ENCODE peak calls at places on chromosomes 5 and 9, in eight cellular contexts. One of them, this sample, is unnamed.

GRCh38 chr9:73151653-73152382 is at the start of gene ANXA1:
- DNase-seq in PC-3: peak
- DNase-seq in GM23248: peak
- DNase-seq in HCT116: peak
- DNase-seq in MM.1S: no peak
- DNase-seq in hepatocyte: peak
- DNase-seq in neural progenitor cell: no peak
- DNase-seq in GM23338: peak
- DNase-seq in this sample: no peak

GRCh38 chr5:173472164-173472563 is 143.9 kb upstream of the STC2 start:
- DNase-seq in PC-3: peak
- DNase-seq in GM23248: peak
- DNase-seq in HCT116: peak
- DNase-seq in MM.1S: no peak
- DNase-seq in hepatocyte: peak
- DNase-seq in neural progenitor cell: no peak
- DNase-seq in GM23338: no peak
- DNase-seq in this sample: no peak

GRCh38 chr5:95901676-95902646 is 59.7 kb downstream of the ELL2 start:
- DNase-seq in PC-3: peak
- DNase-seq in GM23248: peak
- DNase-seq in HCT116: peak
- DNase-seq in MM.1S: no peak
- DNase-seq in hepatocyte: no peak
- DNase-seq in neural progenitor cell: no peak
- DNase-seq in GM23338: no peak
- DNase-seq in this sample: no peak

GRCh38 chr5:41787257-41787656 is 83.0 kb downstream of the OXCT1 start:
- DNase-seq in PC-3: peak
- DNase-seq in GM23248: peak
- DNase-seq in HCT116: no peak
- DNase-seq in MM.1S: peak
- DNase-seq in hepatocyte: no peak
- DNase-seq in neural progenitor cell: no peak
- DNase-seq in GM23338: peak
- DNase-seq in this sample: peak

GRCh38 chr5:150181035-150181434 is 8.8 kb upstream of the SLC6A7 start:
- DNase-seq in PC-3: no peak
- DNase-seq in GM23248: peak
- DNase-seq in HCT116: no peak
- DNase-seq in MM.1S: no peak
- DNase-seq in hepatocyte: no peak
- DNase-seq in neural progenitor cell: no peak
- DNase-seq in GM23338: no peak
- DNase-seq in this sample: no peak

GRCh38 chr9:133475292-133475941 is 3.5 kb downstream of the SLC2A6 start:
- DNase-seq in PC-3: no peak
- DNase-seq in GM23248: no peak
- DNase-seq in HCT116: no peak
- DNase-seq in MM.1S: no peak
- DNase-seq in hepatocyte: no peak
- DNase-seq in neural progenitor cell: no peak
- DNase-seq in GM23338: no peak
- DNase-seq in this sample: no peak

GRCh38 chr5:84249918-84250635 is 134.6 kb downstream of the EDIL3 start:
- DNase-seq in PC-3: peak
- DNase-seq in GM23248: peak
- DNase-seq in HCT116: no peak
- DNase-seq in MM.1S: no peak
- DNase-seq in hepatocyte: peak
- DNase-seq in neural progenitor cell: peak
- DNase-seq in GM23338: peak
- DNase-seq in this sample: no peak

GRCh38 chr5:14443665-14444064 is 137.9 kb upstream of the OTULINL start:
- DNase-seq in PC-3: peak
- DNase-seq in GM23248: peak
- DNase-seq in HCT116: no peak
- DNase-seq in MM.1S: no peak
- DNase-seq in hepatocyte: no peak
- DNase-seq in neural progenitor cell: no peak
- DNase-seq in GM23338: no peak
- DNase-seq in this sample: no peak

GRCh38 chr9:126421567-126422428 is 95.2 kb downstream of the MVB12B start:
- DNase-seq in PC-3: no peak
- DNase-seq in GM23248: no peak
- DNase-seq in HCT116: no peak
- DNase-seq in MM.1S: no peak
- DNase-seq in hepatocyte: no peak
- DNase-seq in neural progenitor cell: peak
- DNase-seq in GM23338: peak
- DNase-seq in this sample: no peak

GRCh38 chr9:11469745-11470144 is 856.9 kb upstream of the PTPRD start:
- DNase-seq in PC-3: no peak
- DNase-seq in GM23248: no peak
- DNase-seq in HCT116: no peak
- DNase-seq in MM.1S: no peak
- DNase-seq in hepatocyte: no peak
- DNase-seq in neural progenitor cell: no peak
- DNase-seq in GM23338: no peak
- DNase-seq in this sample: no peak

GRCh38 chr9:117868594-117868993 is 164.4 kb downstream of the TLR4 start:
- DNase-seq in PC-3: no peak
- DNase-seq in GM23248: no peak
- DNase-seq in HCT116: no peak
- DNase-seq in MM.1S: no peak
- DNase-seq in hepatocyte: no peak
- DNase-seq in neural progenitor cell: no peak
- DNase-seq in GM23338: no peak
- DNase-seq in this sample: no peak

GRCh38 chr5:125012727-125013451 is 266.4 kb upstream of the ZNF608 start:
- DNase-seq in PC-3: no peak
- DNase-seq in GM23248: no peak
- DNase-seq in HCT116: no peak
- DNase-seq in MM.1S: no peak
- DNase-seq in hepatocyte: peak
- DNase-seq in neural progenitor cell: no peak
- DNase-seq in GM23338: no peak
- DNase-seq in this sample: no peak

GRCh38 chr9:77099388-77099787 is 77.9 kb upstream of the VPS13A start:
- DNase-seq in PC-3: no peak
- DNase-seq in GM23248: no peak
- DNase-seq in HCT116: no peak
- DNase-seq in MM.1S: no peak
- DNase-seq in hepatocyte: no peak
- DNase-seq in neural progenitor cell: no peak
- DNase-seq in GM23338: no peak
- DNase-seq in this sample: no peak

GRCh38 chr9:101333923-101334702 is 50.7 kb downstream of the BAAT start:
- DNase-seq in PC-3: no peak
- DNase-seq in GM23248: no peak
- DNase-seq in HCT116: no peak
- DNase-seq in MM.1S: no peak
- DNase-seq in hepatocyte: no peak
- DNase-seq in neural progenitor cell: no peak
- DNase-seq in GM23338: no peak
- DNase-seq in this sample: no peak

GRCh38 chr5:95417971-95418370 is 26.8 kb downstream of the FAM81B start:
- DNase-seq in PC-3: peak
- DNase-seq in GM23248: peak
- DNase-seq in HCT116: no peak
- DNase-seq in MM.1S: no peak
- DNase-seq in hepatocyte: no peak
- DNase-seq in neural progenitor cell: no peak
- DNase-seq in GM23338: no peak
- DNase-seq in this sample: no peak

GRCh38 chr5:54874337-54875021 is 110.9 kb downstream of the ESM1 start:
- DNase-seq in PC-3: peak
- DNase-seq in GM23248: peak
- DNase-seq in HCT116: no peak
- DNase-seq in MM.1S: no peak
- DNase-seq in hepatocyte: no peak
- DNase-seq in neural progenitor cell: no peak
- DNase-seq in GM23338: no peak
- DNase-seq in this sample: no peak

GRCh38 chr5:155049569-155050383 is 36.2 kb downstream of the KIF4B start:
- DNase-seq in PC-3: peak
- DNase-seq in GM23248: peak
- DNase-seq in HCT116: peak
- DNase-seq in MM.1S: no peak
- DNase-seq in hepatocyte: peak
- DNase-seq in neural progenitor cell: peak
- DNase-seq in GM23338: peak
- DNase-seq in this sample: peak

GRCh38 chr5:119179857-119180641 is 109.2 kb downstream of the DMXL1 start:
- DNase-seq in PC-3: peak
- DNase-seq in GM23248: peak
- DNase-seq in HCT116: no peak
- DNase-seq in MM.1S: no peak
- DNase-seq in hepatocyte: no peak
- DNase-seq in neural progenitor cell: no peak
- DNase-seq in GM23338: no peak
- DNase-seq in this sample: no peak

GRCh38 chr9:107288701-107289100 is 5.6 kb downstream of the RAD23B start:
- DNase-seq in PC-3: no peak
- DNase-seq in GM23248: no peak
- DNase-seq in HCT116: no peak
- DNase-seq in MM.1S: no peak
- DNase-seq in hepatocyte: no peak
- DNase-seq in neural progenitor cell: no peak
- DNase-seq in GM23338: peak
- DNase-seq in this sample: no peak
- H3K27ac ChIP-seq in PC-3: no peak
- H3K27ac ChIP-seq in GM23248: no peak
- H3K27ac ChIP-seq in HCT116: no peak
- H3K27ac ChIP-seq in MM.1S: no peak
- H3K27ac ChIP-seq in hepatocyte: no peak
- H3K27ac ChIP-seq in neural progenitor cell: no peak
- H3K27ac ChIP-seq in GM23338: peak
- H3K27ac ChIP-seq in this sample: no peak

GRCh38 chr5:126516852-126517251 is 78.2 kb downstream of the ALDH7A1 start:
- DNase-seq in PC-3: no peak
- DNase-seq in GM23248: peak
- DNase-seq in HCT116: no peak
- DNase-seq in MM.1S: no peak
- DNase-seq in hepatocyte: no peak
- DNase-seq in neural progenitor cell: no peak
- DNase-seq in GM23338: no peak
- DNase-seq in this sample: no peak

GRCh38 chr5:126521130-126521529 is 73.9 kb downstream of the ALDH7A1 start:
- DNase-seq in PC-3: no peak
- DNase-seq in GM23248: no peak
- DNase-seq in HCT116: no peak
- DNase-seq in MM.1S: no peak
- DNase-seq in hepatocyte: no peak
- DNase-seq in neural progenitor cell: no peak
- DNase-seq in GM23338: no peak
- DNase-seq in this sample: no peak

GRCh38 chr5:126520593-126520953 is 74.4 kb downstream of the ALDH7A1 start:
- DNase-seq in PC-3: no peak
- DNase-seq in GM23248: no peak
- DNase-seq in HCT116: no peak
- DNase-seq in MM.1S: no peak
- DNase-seq in hepatocyte: no peak
- DNase-seq in neural progenitor cell: no peak
- DNase-seq in GM23338: no peak
- DNase-seq in this sample: no peak

GRCh38 chr5:126516133-126516532 is 78.9 kb downstream of the ALDH7A1 start:
- DNase-seq in PC-3: no peak
- DNase-seq in GM23248: peak
- DNase-seq in HCT116: no peak
- DNase-seq in MM.1S: no peak
- DNase-seq in hepatocyte: peak
- DNase-seq in neural progenitor cell: no peak
- DNase-seq in GM23338: no peak
- DNase-seq in this sample: no peak

DNA sequence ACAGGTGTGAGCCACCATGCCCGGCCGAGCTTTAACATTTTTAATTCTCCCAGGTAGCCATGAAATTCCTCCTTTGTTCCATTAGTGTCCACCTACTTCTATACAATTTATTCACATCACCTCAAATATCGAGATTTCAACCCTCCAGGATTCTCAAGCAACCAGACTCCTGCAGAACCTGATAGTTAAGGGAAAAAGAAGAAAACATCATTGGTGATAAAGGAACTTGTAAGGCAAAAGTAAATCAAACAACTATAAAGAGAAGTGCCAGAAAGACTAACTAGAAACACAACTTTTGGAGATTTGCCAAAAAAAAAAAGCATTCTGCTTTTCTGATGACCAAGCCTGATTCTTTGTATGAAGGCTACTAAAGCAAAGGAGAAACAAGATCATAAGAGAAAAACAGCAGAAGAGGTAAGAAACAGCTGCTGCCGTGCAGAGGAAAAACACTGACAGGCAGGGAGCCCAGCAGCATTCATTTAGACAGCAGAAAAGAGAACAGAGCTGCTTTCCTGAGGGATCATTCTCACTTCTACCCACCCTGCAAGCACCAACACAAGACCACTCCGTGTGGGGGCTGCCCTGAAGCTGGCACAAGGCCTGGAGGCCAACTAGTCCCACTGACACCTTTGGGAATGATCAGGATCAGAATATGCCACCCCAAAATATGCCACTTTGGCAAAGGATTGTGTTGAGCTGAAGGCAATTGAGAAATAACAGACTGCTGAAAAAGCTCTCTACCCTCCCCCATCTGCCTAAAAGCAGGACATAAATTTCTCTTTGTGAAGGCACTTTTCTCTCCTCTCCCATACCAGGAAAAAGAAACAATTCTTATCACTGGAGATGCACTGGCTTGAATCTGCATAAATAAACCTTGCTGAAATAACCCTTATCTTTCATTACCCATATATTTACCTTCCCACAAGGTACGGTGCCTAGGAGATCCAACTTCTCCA is 75.1 kb downstream of the ALDH7A1 start:
- DNase-seq in PC-3: no peak
- DNase-seq in GM23248: peak
- DNase-seq in HCT116: no peak
- DNase-seq in MM.1S: no peak
- DNase-seq in hepatocyte: peak
- DNase-seq in neural progenitor cell: no peak
- DNase-seq in GM23338: no peak
- DNase-seq in this sample: no peak
- TF ChIP-seq EZH2phosphoT487 in PC-3: no peak
- TF ChIP-seq EZH2phosphoT487 in GM23248: no peak
- TF ChIP-seq EZH2phosphoT487 in HCT116: no peak
- TF ChIP-seq EZH2phosphoT487 in MM.1S: no peak
- TF ChIP-seq EZH2phosphoT487 in hepatocyte: no peak
- TF ChIP-seq EZH2phosphoT487 in neural progenitor cell: no peak
- TF ChIP-seq EZH2phosphoT487 in GM23338: no peak
- TF ChIP-seq EZH2phosphoT487 in this sample: no peak

GRCh38 chr5:157328277-157328912 is 62.5 kb downstream of the CYFIP2 start:
- DNase-seq in PC-3: peak
- DNase-seq in GM23248: peak
- DNase-seq in HCT116: peak
- DNase-seq in MM.1S: peak
- DNase-seq in hepatocyte: peak
- DNase-seq in neural progenitor cell: peak
- DNase-seq in GM23338: peak
- DNase-seq in this sample: peak
- H2AFZ ChIP-seq in PC-3: peak
- H2AFZ ChIP-seq in GM23248: peak
- H2AFZ ChIP-seq in HCT116: peak
- H2AFZ ChIP-seq in MM.1S: no peak
- H2AFZ ChIP-seq in hepatocyte: peak
- H2AFZ ChIP-seq in neural progenitor cell: no peak
- H2AFZ ChIP-seq in GM23338: no peak
- H2AFZ ChIP-seq in this sample: no peak

GRCh38 chr5:80963966-80964481 is 3.9 kb downstream of the RASGRF2 start:
- DNase-seq in PC-3: peak
- DNase-seq in GM23248: no peak
- DNase-seq in HCT116: no peak
- DNase-seq in MM.1S: no peak
- DNase-seq in hepatocyte: no peak
- DNase-seq in neural progenitor cell: no peak
- DNase-seq in GM23338: no peak
- DNase-seq in this sample: no peak
- H3K27ac ChIP-seq in PC-3: no peak
- H3K27ac ChIP-seq in GM23248: no peak
- H3K27ac ChIP-seq in HCT116: no peak
- H3K27ac ChIP-seq in MM.1S: no peak
- H3K27ac ChIP-seq in hepatocyte: no peak
- H3K27ac ChIP-seq in neural progenitor cell: no peak
- H3K27ac ChIP-seq in GM23338: peak
- H3K27ac ChIP-seq in this sample: no peak

This sample was measured in OCI-LY7.